ENCODE peak calls at places on chromosomes 11 and 22, in eight cellular contexts. W is fibroblast of mammary gland, M is epithelial cell of esophagus, O is fibroblast of lung, V is GM12878, A is tibial artery, U is GM06990, C is brain microvascular endothelial cell. B is an unnamed sample.

GRCh38 chr22:29689872-29690213 is 30.0 kb upstream of the CABP7 start:
- DNase-seq in W (peak; percentile 56), M (peak; percentile 58), O (peak; percentile 58), V (no peak), A (peak; percentile 31), U (no peak), C (peak; percentile 22), B (no peak)

GRCh38 chr11:14969922-14970323 is 2.2 kb downstream of the CALCA start:
- DNase-seq in W (peak; percentile 23), M (peak; percentile 38), O (peak; percentile 15), V (no peak), A (no peak), U (peak; percentile 29), C (peak; percentile 25), B (no peak)

GRCh38 chr11:118353084-118353710 is 6.2 kb upstream of the UBE4A start:
- DNase-seq in W (peak; percentile 35), M (peak; percentile 32), O (peak; percentile 38), V (no peak), A (no peak), U (no peak), C (no peak), B (peak; percentile 33)

GRCh38 chr11:132858203-132858602 is 674.1 kb downstream of the OPCML start:
- DNase-seq in W (no peak), M (peak; percentile 69), O (peak; percentile 36), V (no peak), A (no peak), U (no peak), C (peak; percentile 61), B (no peak)

GRCh38 chr11:6474806-6475500 is 1.2 kb upstream of the TRIM3 start:
- DNase-seq in W (no peak), M (no peak), O (no peak), V (no peak), A (no peak), U (no peak), C (no peak), B (no peak)

GRCh38 chr22:17845340-17845739 is 71.1 kb upstream of the BID start:
- DNase-seq in W (no peak), M (peak; percentile 90), O (no peak), V (no peak), A (no peak), U (no peak), C (no peak), B (no peak)

GRCh38 chr11:94926698-94927237 is 46.6 kb downstream of the CWC15 start:
- DNase-seq in W (peak; percentile 97), M (peak; percentile 6), O (peak; percentile 98), V (no peak), A (peak; percentile 78), U (no peak), C (peak; percentile 93), B (no peak)

GRCh38 chr11:128448487-128448886 is 138.9 kb downstream of the ETS1 start:
- DNase-seq in W (peak; percentile 58), M (peak; percentile 94), O (no peak), V (no peak), A (no peak), U (no peak), C (peak; percentile 77), B (no peak)

GRCh38 chr22:29079218-29079901 is 6.5 kb downstream of the KREMEN1 start:
- DNase-seq in W (no peak), M (no peak), O (no peak), V (no peak), A (no peak), U (no peak), C (no peak), B (no peak)

GRCh38 chr11:28448186-28448585 is 340.0 kb downstream of the METTL15 start:
- DNase-seq in W (no peak), M (no peak), O (no peak), V (no peak), A (no peak), U (no peak), C (peak; percentile 75), B (no peak)

GRCh38 chr11:75087319-75088055 is 9.2 kb downstream of the OR2AT4 start:
- DNase-seq in W (no peak), M (no peak), O (no peak), V (no peak), A (no peak), U (no peak), C (no peak), B (no peak)

GRCh38 chr11:94151311-94151710 is 22.7 kb downstream of the PANX1 start:
- DNase-seq in W (peak; percentile 31), M (peak; percentile 60), O (no peak), V (no peak), A (no peak), U (no peak), C (no peak), B (no peak)

GRCh38 chr11:76415073-76415472 is 29.7 kb upstream of the EMSY start:
- DNase-seq in W (no peak), M (no peak), O (no peak), V (no peak), A (no peak), U (no peak), C (no peak), B (no peak)

GRCh38 chr11:7673724-7674434 is 579 bp upstream of the CYB5R2 start:
- DNase-seq in W (peak; percentile 40), M (peak; percentile 56), O (peak; percentile 33), V (no peak), A (no peak), U (peak; percentile 35), C (no peak), B (peak; percentile 65)

GRCh38 chr11:111913997-111914396 is 1.5 kb downstream of the HSPB2 start:
- DNase-seq in W (peak; percentile 69), M (peak; percentile 47), O (peak; percentile 72), V (no peak), A (peak; percentile 84), U (no peak), C (peak; percentile 59), B (no peak)

GRCh38 chr11:44967930-44968496 is 17.3 kb upstream of the TP53I11 start:
- DNase-seq in W (no peak), M (no peak), O (no peak), V (no peak), A (no peak), U (no peak), C (no peak), B (no peak)

GRCh38 chr22:24486501-24486921 is 8.6 kb upstream of the UPB1 start:
- DNase-seq in W (peak; percentile 71), M (peak; percentile 70), O (peak; percentile 53), V (no peak), A (no peak), U (no peak), C (peak; percentile 82), B (no peak)

GRCh38 chr11:134579709-134580634 is 167.9 kb upstream of the B3GAT1 start:
- DNase-seq in W (no peak), M (no peak), O (no peak), V (no peak), A (no peak), U (no peak), C (no peak), B (peak; percentile 7)

GRCh38 chr11:47412152-47412746 is 3.9 kb downstream of the SLC39A13 start:
- DNase-seq in W (peak; percentile 51), M (peak; percentile 36), O (peak; percentile 32), V (no peak), A (no peak), U (no peak), C (no peak), B (peak; percentile 71)

GRCh38 chr11:97746832-97747231 is 1273.9 kb upstream of the CNTN5 start:
- DNase-seq in W (no peak), M (no peak), O (no peak), V (no peak), A (no peak), U (no peak), C (no peak), B (no peak)

GRCh38 chr11:67053896-67054850 is 2.5 kb upstream of the RHOD start:
- DNase-seq in W (peak; percentile 79), M (peak; percentile 77), O (peak; percentile 77), V (no peak), A (peak; percentile 40), U (no peak), C (peak; percentile 92), B (peak; percentile 84)
- TF ChIP-seq CTCF in W (peak; percentile 88), M (peak; percentile 95), O (peak; percentile 94), V (peak; percentile 80), A (peak; percentile 59), U (peak; percentile 90), C (peak; percentile 95), B (peak; percentile 89)

DNA sequence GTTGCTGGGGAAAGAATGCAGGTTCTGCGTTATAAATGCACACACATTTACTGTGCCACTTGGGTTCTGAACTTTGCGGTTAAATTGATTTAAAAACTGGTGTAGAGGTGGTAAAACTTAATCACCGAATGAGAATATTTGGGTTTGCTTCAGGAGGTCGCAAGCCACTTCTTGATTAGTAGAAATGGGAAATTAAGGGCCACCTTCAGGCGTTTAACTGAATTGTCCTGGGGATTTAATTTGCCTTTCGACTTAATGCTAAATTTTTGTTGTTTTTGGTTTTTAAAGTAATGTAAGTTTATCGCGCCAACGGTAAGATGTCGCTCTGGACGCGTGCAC is 460 bp upstream of the NCR3LG1 start:
- DNase-seq in W (no peak), M (no peak), O (no peak), V (no peak), A (no peak), U (no peak), C (no peak), B (no peak)
- TF ChIP-seq CTCF in W (peak; percentile 29), M (peak; percentile 36), O (peak; percentile 37), V (no peak), A (peak; percentile 18), U (no peak), C (no peak), B (no peak)

DNA sequence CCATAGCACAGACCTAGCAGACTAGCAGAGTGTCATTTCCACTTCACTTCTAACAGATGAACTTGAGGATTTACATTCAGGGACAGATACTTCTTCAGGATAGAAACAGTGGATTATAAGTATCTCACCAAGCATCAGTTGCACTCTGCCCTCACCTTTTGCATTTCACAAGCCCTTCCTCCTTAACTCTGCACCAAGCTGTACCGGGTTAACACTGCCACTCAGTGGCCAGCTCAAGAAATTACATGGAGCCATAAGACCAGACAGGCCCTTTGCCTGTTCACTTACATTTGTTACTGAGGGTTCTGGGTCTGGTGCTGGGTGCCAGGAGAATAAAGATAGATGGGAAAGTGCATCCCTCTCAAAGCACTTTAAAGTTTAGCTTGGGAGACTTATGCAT is 309.8 kb downstream of the SHANK2 start:
- DNase-seq in W (peak; percentile 12), M (no peak), O (peak; percentile 2), V (no peak), A (no peak), U (no peak), C (no peak), B (no peak)
- TF ChIP-seq CTCF in W (peak; percentile 26), M (peak; percentile 38), O (peak; percentile 27), V (peak; percentile 18), A (no peak), U (peak; percentile 28), C (peak; percentile 56), B (no peak)

GRCh38 chr11:66868726-66869291 is 11.9 kb downstream of the LRFN4 start:
- DNase-seq in W (no peak), M (peak; percentile 66), O (no peak), V (peak; percentile 40), A (no peak), U (peak; percentile 83), C (no peak), B (peak; percentile 94)
- TF ChIP-seq CTCF in W (no peak), M (peak; percentile 38), O (no peak), V (peak; percentile 68), A (no peak), U (peak; percentile 72), C (peak; percentile 43), B (peak; percentile 68)

GRCh38 chr11:87743002-87743401 is 432.2 kb downstream of the RAB38 start:
- DNase-seq in W (no peak), M (no peak), O (no peak), V (no peak), A (no peak), U (no peak), C (no peak), B (no peak)
- TF ChIP-seq CTCF in W (peak; percentile 7), M (no peak), O (no peak), V (peak; percentile 7), A (no peak), U (peak; percentile 22), C (peak; percentile 44), B (peak; percentile 7)

GRCh38 chr11:2293396-2294339 is 8.1 kb downstream of the C11orf21 start:
- DNase-seq in W (no peak), M (no peak), O (no peak), V (no peak), A (peak; percentile 21), U (no peak), C (no peak), B (no peak)
- TF ChIP-seq CTCF in W (no peak), M (no peak), O (no peak), V (no peak), A (no peak), U (no peak), C (no peak), B (no peak)